ENCODE peak calls at places on chromosomes 5 and 9, in nine cellular contexts. P is stimulated activated CD4-positive, alpha-beta T cell treated with anti-CD3 and anti-CD28 coated beads, Interleukin-4, amount 100 ng/mL, for 48 hours; R is hypothalamus; Y is GM12865; E is C1 segment of cervical spinal cord; U is NCI-H526; K is EL; C is stimulated activated naive CD8-positive, alpha-beta T cell treated with anti-CD3 and anti-CD28 coated beads, Interleukin-15, Interleukin-2, amounts not matched to agents 100 U/mL and 50 U/mL, for 24 hours; L is lower leg skin. T is an unnamed sample.

GRCh38 chr5:33854733-33855151 is 37.0 kb downstream of the ADAMTS12 start:
- DNase-seq in P (no peak), R (no peak), Y (no peak), E (no peak), U (no peak), K (peak; percentile 95), C (no peak), L (no peak), T (peak; percentile 82)

GRCh38 chr9:127055745-127056402 is 66.6 kb downstream of the ANGPTL2 start:
- DNase-seq in P (no peak), R (no peak), Y (no peak), E (no peak), U (no peak), K (no peak), C (no peak), L (no peak), T (no peak)

GRCh38 chr9:116750543-116750942 is 63.4 kb downstream of the TRIM32 start:
- DNase-seq in P (no peak), R (no peak), Y (no peak), E (no peak), U (no peak), K (no peak), C (no peak), L (no peak), T (no peak)

GRCh38 chr5:13227520-13227919 is 717.0 kb downstream of the DNAH5 start:
- DNase-seq in P (no peak), R (no peak), Y (no peak), E (no peak), U (no peak), K (no peak), C (no peak), L (no peak), T (no peak)

GRCh38 chr9:16871358-16872151 is 1.1 kb upstream of the BNC2 start:
- DNase-seq in P (no peak), R (no peak), Y (peak; percentile 3), E (no peak), U (peak; percentile 66), K (peak; percentile 90), C (peak; percentile 23), L (peak; percentile 58), T (peak; percentile 88)

GRCh38 chr5:111364992-111365391 is 140.8 kb downstream of the CAMK4 start:
- DNase-seq in P (no peak), R (no peak), Y (no peak), E (no peak), U (no peak), K (no peak), C (no peak), L (no peak), T (peak; percentile 17)

GRCh38 chr9:91163441-91163772 is 198.3 kb downstream of the AUH start:
- DNase-seq in P (no peak), R (no peak), Y (no peak), E (no peak), U (no peak), K (no peak), C (peak; percentile 25), L (no peak), T (no peak)

GRCh38 chr9:20012232-20012631 is 223.4 kb upstream of the SLC24A2 start:
- DNase-seq in P (no peak), R (no peak), Y (no peak), E (no peak), U (no peak), K (no peak), C (no peak), L (no peak), T (no peak)

GRCh38 chr9:91423785-91424402 is at the start of gene NFIL3:
- DNase-seq in P (peak; percentile 61), R (peak; percentile 49), Y (peak; percentile 80), E (peak; percentile 73), U (peak; percentile 80), K (peak; percentile 84), C (peak; percentile 82), L (peak; percentile 64), T (peak; percentile 78)

GRCh38 chr9:98369066-98369425 is 113.6 kb upstream of the TBC1D2 start:
- DNase-seq in P (no peak), R (no peak), Y (no peak), E (no peak), U (no peak), K (no peak), C (no peak), L (no peak), T (no peak)

GRCh38 chr5:84494453-84494852 is 109.8 kb upstream of the EDIL3 start:
- DNase-seq in P (no peak), R (no peak), Y (no peak), E (no peak), U (no peak), K (peak; percentile 27), C (no peak), L (no peak), T (peak; percentile 95)

GRCh38 chr9:97508852-97509251 is 7.4 kb downstream of the TMOD1 start:
- DNase-seq in P (no peak), R (no peak), Y (no peak), E (no peak), U (no peak), K (no peak), C (no peak), L (no peak), T (no peak)

GRCh38 chr5:172187118-172188032 is 649 bp downstream of the STK10 start:
- DNase-seq in P (peak; percentile 53), R (no peak), Y (peak; percentile 80), E (no peak), U (peak; percentile 49), K (peak; percentile 91), C (peak; percentile 79), L (peak; percentile 63), T (peak; percentile 80)

GRCh38 chr5:177600458-177601018 is 606 bp downstream of the B4GALT7 start:
- DNase-seq in P (no peak), R (no peak), Y (peak; percentile 36), E (peak; percentile 52), U (no peak), K (peak; percentile 37), C (no peak), L (no peak), T (peak; percentile 54)

GRCh38 chr5:101009758-101010519 is 106.9 kb upstream of the ST8SIA4 start:
- DNase-seq in P (no peak), R (no peak), Y (peak; percentile 62), E (no peak), U (no peak), K (no peak), C (no peak), L (no peak), T (no peak)

GRCh38 chr9:104386425-104387069 is 117.5 kb upstream of the OR13F1 start:
- DNase-seq in P (no peak), R (no peak), Y (peak; percentile 37), E (no peak), U (peak; percentile 44), K (peak; percentile 25), C (no peak), L (no peak), T (peak; percentile 20)

GRCh38 chr9:132283165-132283564 is 71.6 kb downstream of the SETX start:
- DNase-seq in P (no peak), R (no peak), Y (no peak), E (no peak), U (no peak), K (no peak), C (peak; percentile 20), L (no peak), T (peak; percentile 34)

GRCh38 chr9:97704851-97705250 is 7.7 kb upstream of the XPA start:
- DNase-seq in P (no peak), R (no peak), Y (no peak), E (no peak), U (no peak), K (no peak), C (no peak), L (no peak), T (peak; percentile 6)

GRCh38 chr9:7266911-7267555 is 509.3 kb downstream of the KDM4C start:
- DNase-seq in P (no peak), R (no peak), Y (no peak), E (peak; percentile 25), U (peak; percentile 47), K (no peak), C (no peak), L (no peak), T (no peak)

GRCh38 chr5:169656125-169656990 is 19.3 kb downstream of the DOCK2 start:
- DNase-seq in P (no peak), R (no peak), Y (peak; percentile 91), E (no peak), U (no peak), K (no peak), C (peak; percentile 9), L (no peak), T (peak; percentile 43)

GRCh38 chr5:91468643-91469422 is 85.7 kb upstream of the ARRDC3 start:
- DNase-seq in P (no peak), R (no peak), Y (no peak), E (no peak), U (no peak), K (no peak), C (no peak), L (no peak), T (no peak)

GRCh38 chr5:126847318-126848221 is 70.6 kb downstream of the LMNB1 start:
- DNase-seq in P (no peak), R (no peak), Y (no peak), E (no peak), U (no peak), K (no peak), C (no peak), L (no peak), T (no peak)

GRCh38 chr9:89428222-89428761 is 69.6 kb downstream of the SEMA4D start:
- DNase-seq in P (no peak), R (no peak), Y (no peak), E (no peak), U (no peak), K (no peak), C (no peak), L (no peak), T (no peak)

T was measured in IMR-90.